ENCODE peak calls at places on chromosomes 1 and 21, in seven cellular contexts. One of them, this sample, is unnamed.

GRCh38 chr1:11719313-11720032 is 16.5 kb upstream of the AGTRAP start:
- DNase-seq in NCI-H345: peak; percentile 66
- DNase-seq in NCI-H226: peak; percentile 7
- DNase-seq in NT2/D1: no peak
- DNase-seq in NCI-H2029 treated with DMSO at 0.1 percent for 48 hours: no peak
- DNase-seq in activated CD8-positive, alpha-beta memory T cell treated with anti-CD3 and anti-CD28 coated beads, Interleukin-2, amount 10 ng/mL, durations not matched to agents 7 days and 5 days: peak; percentile 89
- DNase-seq in NCI-H1092: peak; percentile 40
- DNase-seq in this sample: peak; percentile 95

GRCh38 chr1:161258439-161259386 is at the start of gene PCP4L1:
- DNase-seq in activated CD8-positive, alpha-beta memory T cell treated with anti-CD3 and anti-CD28 coated beads, Interleukin-2, amount 10 ng/mL, durations not matched to agents 7 days and 5 days: peak; percentile 60
- DNase-seq in NCI-H345: peak; percentile 59
- DNase-seq in NCI-H226: no peak
- DNase-seq in NCI-H2029 treated with DMSO at 0.1 percent for 48 hours: no peak
- DNase-seq in NCI-H1092: no peak
- DNase-seq in NT2/D1: peak; percentile 78
- DNase-seq in this sample: no peak

GRCh38 chr1:110421159-110421777 is 13.8 kb upstream of the LAMTOR5 start:
- DNase-seq in NCI-H1092: no peak
- DNase-seq in activated CD8-positive, alpha-beta memory T cell treated with anti-CD3 and anti-CD28 coated beads, Interleukin-2, amount 10 ng/mL, durations not matched to agents 7 days and 5 days: peak; percentile 56
- DNase-seq in NCI-H345: no peak
- DNase-seq in NCI-H2029 treated with DMSO at 0.1 percent for 48 hours: no peak
- DNase-seq in NCI-H226: no peak
- DNase-seq in NT2/D1: no peak
- DNase-seq in this sample: no peak

GRCh38 chr1:231938211-231938610 is 311.6 kb downstream of the DISC1 start:
- DNase-seq in activated CD8-positive, alpha-beta memory T cell treated with anti-CD3 and anti-CD28 coated beads, Interleukin-2, amount 10 ng/mL, durations not matched to agents 7 days and 5 days: no peak
- DNase-seq in NT2/D1: no peak
- DNase-seq in NCI-H1092: no peak
- DNase-seq in NCI-H2029 treated with DMSO at 0.1 percent for 48 hours: no peak
- DNase-seq in NCI-H345: no peak
- DNase-seq in NCI-H226: no peak
- DNase-seq in this sample: no peak

GRCh38 chr1:56374026-56374974 is 205.1 kb downstream of the PLPP3 start:
- DNase-seq in NCI-H226: peak; percentile 69
- DNase-seq in NCI-H1092: no peak
- DNase-seq in NCI-H345: no peak
- DNase-seq in NT2/D1: no peak
- DNase-seq in activated CD8-positive, alpha-beta memory T cell treated with anti-CD3 and anti-CD28 coated beads, Interleukin-2, amount 10 ng/mL, durations not matched to agents 7 days and 5 days: no peak
- DNase-seq in NCI-H2029 treated with DMSO at 0.1 percent for 48 hours: peak; percentile 60
- DNase-seq in this sample: no peak

GRCh38 chr1:11749203-11749689 is 12.7 kb upstream of the C1orf167 start:
- DNase-seq in activated CD8-positive, alpha-beta memory T cell treated with anti-CD3 and anti-CD28 coated beads, Interleukin-2, amount 10 ng/mL, durations not matched to agents 7 days and 5 days: peak; percentile 71
- DNase-seq in NCI-H226: peak; percentile 63
- DNase-seq in NCI-H2029 treated with DMSO at 0.1 percent for 48 hours: no peak
- DNase-seq in NT2/D1: no peak
- DNase-seq in NCI-H345: no peak
- DNase-seq in NCI-H1092: no peak
- DNase-seq in this sample: no peak

GRCh38 chr1:53554592-53555305 is 95.5 kb downstream of the DMRTB1 start:
- DNase-seq in NCI-H345: no peak
- DNase-seq in NCI-H226: no peak
- DNase-seq in activated CD8-positive, alpha-beta memory T cell treated with anti-CD3 and anti-CD28 coated beads, Interleukin-2, amount 10 ng/mL, durations not matched to agents 7 days and 5 days: no peak
- DNase-seq in NT2/D1: no peak
- DNase-seq in NCI-H1092: no peak
- DNase-seq in NCI-H2029 treated with DMSO at 0.1 percent for 48 hours: no peak
- DNase-seq in this sample: peak; percentile 7

GRCh38 chr21:43321611-43322010 is 105.3 kb downstream of the SIK1 start:
- DNase-seq in NCI-H345: no peak
- DNase-seq in NCI-H1092: no peak
- DNase-seq in NCI-H226: no peak
- DNase-seq in activated CD8-positive, alpha-beta memory T cell treated with anti-CD3 and anti-CD28 coated beads, Interleukin-2, amount 10 ng/mL, durations not matched to agents 7 days and 5 days: no peak
- DNase-seq in NT2/D1: no peak
- DNase-seq in NCI-H2029 treated with DMSO at 0.1 percent for 48 hours: no peak
- DNase-seq in this sample: no peak

GRCh38 chr1:151539321-151540020 is 638 bp upstream of the TUFT1 start:
- DNase-seq in NCI-H345: peak; percentile 100
- DNase-seq in NT2/D1: no peak
- DNase-seq in NCI-H2029 treated with DMSO at 0.1 percent for 48 hours: peak; percentile 97
- DNase-seq in NCI-H1092: peak; percentile 97
- DNase-seq in NCI-H226: peak; percentile 99
- DNase-seq in activated CD8-positive, alpha-beta memory T cell treated with anti-CD3 and anti-CD28 coated beads, Interleukin-2, amount 10 ng/mL, durations not matched to agents 7 days and 5 days: peak; percentile 58
- DNase-seq in this sample: peak; percentile 36

GRCh38 chr1:230737622-230738262 is 9.4 kb upstream of the CAPN9 start:
- DNase-seq in NCI-H1092: no peak
- DNase-seq in NCI-H345: no peak
- DNase-seq in NCI-H2029 treated with DMSO at 0.1 percent for 48 hours: no peak
- DNase-seq in NCI-H226: no peak
- DNase-seq in NT2/D1: no peak
- DNase-seq in activated CD8-positive, alpha-beta memory T cell treated with anti-CD3 and anti-CD28 coated beads, Interleukin-2, amount 10 ng/mL, durations not matched to agents 7 days and 5 days: no peak
- DNase-seq in this sample: no peak

GRCh38 chr1:85862456-85862855 is 154.2 kb upstream of the ZNHIT6 start:
- DNase-seq in NCI-H345: no peak
- DNase-seq in NT2/D1: no peak
- DNase-seq in NCI-H226: peak; percentile 6
- DNase-seq in activated CD8-positive, alpha-beta memory T cell treated with anti-CD3 and anti-CD28 coated beads, Interleukin-2, amount 10 ng/mL, durations not matched to agents 7 days and 5 days: no peak
- DNase-seq in NCI-H1092: no peak
- DNase-seq in NCI-H2029 treated with DMSO at 0.1 percent for 48 hours: no peak
- DNase-seq in this sample: no peak

GRCh38 chr1:86823821-86824500 is 90.0 kb downstream of the SELENOF start:
- DNase-seq in NCI-H1092: no peak
- DNase-seq in NCI-H226: no peak
- DNase-seq in NCI-H345: peak; percentile 58
- DNase-seq in activated CD8-positive, alpha-beta memory T cell treated with anti-CD3 and anti-CD28 coated beads, Interleukin-2, amount 10 ng/mL, durations not matched to agents 7 days and 5 days: no peak
- DNase-seq in NCI-H2029 treated with DMSO at 0.1 percent for 48 hours: peak; percentile 73
- DNase-seq in NT2/D1: no peak
- DNase-seq in this sample: no peak

GRCh38 chr1:56948403-56949023 is 17.3 kb downstream of the C8B start:
- DNase-seq in NCI-H1092: no peak
- DNase-seq in NCI-H345: no peak
- DNase-seq in activated CD8-positive, alpha-beta memory T cell treated with anti-CD3 and anti-CD28 coated beads, Interleukin-2, amount 10 ng/mL, durations not matched to agents 7 days and 5 days: no peak
- DNase-seq in NCI-H226: no peak
- DNase-seq in NCI-H2029 treated with DMSO at 0.1 percent for 48 hours: no peak
- DNase-seq in NT2/D1: no peak
- DNase-seq in this sample: no peak

GRCh38 chr1:170664283-170664827 is 424 bp downstream of the PRRX1 start:
- DNase-seq in activated CD8-positive, alpha-beta memory T cell treated with anti-CD3 and anti-CD28 coated beads, Interleukin-2, amount 10 ng/mL, durations not matched to agents 7 days and 5 days: no peak
- DNase-seq in NCI-H1092: no peak
- DNase-seq in NCI-H345: no peak
- DNase-seq in NCI-H226: no peak
- DNase-seq in NCI-H2029 treated with DMSO at 0.1 percent for 48 hours: no peak
- DNase-seq in NT2/D1: no peak
- DNase-seq in this sample: no peak

GRCh38 chr1:58528518-58528917 is 18.0 kb downstream of the OMA1 start:
- DNase-seq in NT2/D1: no peak
- DNase-seq in activated CD8-positive, alpha-beta memory T cell treated with anti-CD3 and anti-CD28 coated beads, Interleukin-2, amount 10 ng/mL, durations not matched to agents 7 days and 5 days: no peak
- DNase-seq in NCI-H1092: no peak
- DNase-seq in NCI-H2029 treated with DMSO at 0.1 percent for 48 hours: no peak
- DNase-seq in NCI-H345: no peak
- DNase-seq in NCI-H226: peak; percentile 82
- DNase-seq in this sample: no peak

GRCh38 chr1:39711359-39712340 is 20.4 kb upstream of the HPCAL4 start:
- DNase-seq in NCI-H2029 treated with DMSO at 0.1 percent for 48 hours: no peak
- DNase-seq in NCI-H226: no peak
- DNase-seq in NT2/D1: peak; percentile 97
- DNase-seq in NCI-H345: no peak
- DNase-seq in activated CD8-positive, alpha-beta memory T cell treated with anti-CD3 and anti-CD28 coated beads, Interleukin-2, amount 10 ng/mL, durations not matched to agents 7 days and 5 days: no peak
- DNase-seq in NCI-H1092: no peak
- DNase-seq in this sample: no peak

GRCh38 chr1:18940303-18941020 is 16.0 kb downstream of the IFFO2 start:
- DNase-seq in NCI-H1092: no peak
- DNase-seq in NT2/D1: no peak
- DNase-seq in activated CD8-positive, alpha-beta memory T cell treated with anti-CD3 and anti-CD28 coated beads, Interleukin-2, amount 10 ng/mL, durations not matched to agents 7 days and 5 days: no peak
- DNase-seq in NCI-H2029 treated with DMSO at 0.1 percent for 48 hours: no peak
- DNase-seq in NCI-H226: no peak
- DNase-seq in NCI-H345: no peak
- DNase-seq in this sample: no peak

GRCh38 chr1:38848069-38848468 is 11.5 kb downstream of the RRAGC start:
- DNase-seq in NCI-H226: no peak
- DNase-seq in NCI-H2029 treated with DMSO at 0.1 percent for 48 hours: no peak
- DNase-seq in activated CD8-positive, alpha-beta memory T cell treated with anti-CD3 and anti-CD28 coated beads, Interleukin-2, amount 10 ng/mL, durations not matched to agents 7 days and 5 days: no peak
- DNase-seq in NCI-H345: no peak
- DNase-seq in NCI-H1092: no peak
- DNase-seq in NT2/D1: no peak
- DNase-seq in this sample: no peak

GRCh38 chr1:53766766-53767409 is 27.9 kb upstream of the GLIS1 start:
- DNase-seq in NCI-H226: no peak
- DNase-seq in activated CD8-positive, alpha-beta memory T cell treated with anti-CD3 and anti-CD28 coated beads, Interleukin-2, amount 10 ng/mL, durations not matched to agents 7 days and 5 days: no peak
- DNase-seq in NCI-H2029 treated with DMSO at 0.1 percent for 48 hours: no peak
- DNase-seq in NT2/D1: no peak
- DNase-seq in NCI-H345: no peak
- DNase-seq in NCI-H1092: no peak
- DNase-seq in this sample: no peak